ENCODE peak calls at places on chromosomes 5 and 9, in five cellular contexts. One of them, this sample, is unnamed.
A peak's percentile ranks its signal among the peaks of the same experiment; 100 is the strongest.

GRCh38 chr9:6106576-6107339 is 91.3 kb upstream of the RANBP6 start:
- DNase-seq in PC-3: peak; percentile 60
- DNase-seq in H1: peak; percentile 48
- DNase-seq in neuronal stem cell: peak; percentile 32
- DNase-seq in neural progenitor cell: peak; percentile 65
- DNase-seq in this sample: no peak

GRCh38 chr9:123997665-123998277 is 13.8 kb upstream of the LHX2 start:
- DNase-seq in neural progenitor cell: peak; percentile 64
- DNase-seq in PC-3: no peak
- DNase-seq in neuronal stem cell: no peak
- DNase-seq in H1: peak; percentile 62
- DNase-seq in this sample: no peak

GRCh38 chr5:127673401-127673800 is 24.5 kb downstream of the CTXN3 start:
- DNase-seq in H1: no peak
- DNase-seq in neuronal stem cell: no peak
- DNase-seq in neural progenitor cell: no peak
- DNase-seq in PC-3: peak; percentile 46
- DNase-seq in this sample: no peak

GRCh38 chr9:82903503-82903902 is 159.4 kb downstream of the RASEF start:
- DNase-seq in PC-3: peak; percentile 13
- DNase-seq in neuronal stem cell: no peak
- DNase-seq in neural progenitor cell: no peak
- DNase-seq in H1: no peak
- DNase-seq in this sample: no peak

GRCh38 chr5:32814620-32815019 is 103.5 kb downstream of the NPR3 start:
- DNase-seq in neural progenitor cell: no peak
- DNase-seq in neuronal stem cell: no peak
- DNase-seq in PC-3: peak; percentile 84
- DNase-seq in H1: no peak
- DNase-seq in this sample: no peak

GRCh38 chr5:120901199-120901598 is 437.1 kb downstream of the PRR16 start:
- DNase-seq in PC-3: peak; percentile 39
- DNase-seq in H1: no peak
- DNase-seq in neural progenitor cell: no peak
- DNase-seq in neuronal stem cell: no peak
- DNase-seq in this sample: no peak

GRCh38 chr5:90264930-90265857 is 144.4 kb downstream of the CETN3 start:
- DNase-seq in neuronal stem cell: peak; percentile 49
- DNase-seq in neural progenitor cell: peak; percentile 72
- DNase-seq in PC-3: peak; percentile 82
- DNase-seq in H1: peak; percentile 61
- DNase-seq in this sample: peak; percentile 2

GRCh38 chr5:116953251-116953934 is 378.8 kb upstream of the SEMA6A start:
- DNase-seq in neuronal stem cell: peak; percentile 57
- DNase-seq in H1: no peak
- DNase-seq in neural progenitor cell: peak; percentile 44
- DNase-seq in PC-3: no peak
- DNase-seq in this sample: no peak

GRCh38 chr5:157915638-157916037 is 56.7 kb upstream of the CLINT1 start:
- DNase-seq in neuronal stem cell: no peak
- DNase-seq in PC-3: peak; percentile 23
- DNase-seq in neural progenitor cell: no peak
- DNase-seq in H1: no peak
- DNase-seq in this sample: no peak

GRCh38 chr9:93108301-93109041 is 12.5 kb downstream of the CARD19 start:
- DNase-seq in PC-3: no peak
- DNase-seq in H1: no peak
- DNase-seq in neural progenitor cell: no peak
- DNase-seq in neuronal stem cell: no peak
- DNase-seq in this sample: peak; percentile 49

GRCh38 chr5:156438076-156438475 is 111.1 kb downstream of the SGCD start:
- DNase-seq in PC-3: no peak
- DNase-seq in H1: no peak
- DNase-seq in neural progenitor cell: no peak
- DNase-seq in neuronal stem cell: no peak
- DNase-seq in this sample: no peak

GRCh38 chr9:138071731-138072130 is 194.1 kb downstream of the CACNA1B start:
- DNase-seq in neuronal stem cell: no peak
- DNase-seq in neural progenitor cell: no peak
- DNase-seq in PC-3: no peak
- DNase-seq in H1: no peak
- DNase-seq in this sample: no peak

GRCh38 chr5:112742424-112742823 is 4.7 kb downstream of the APC start:
- DNase-seq in neural progenitor cell: no peak
- DNase-seq in neuronal stem cell: no peak
- DNase-seq in PC-3: peak; percentile 26
- DNase-seq in H1: no peak
- DNase-seq in this sample: no peak

GRCh38 chr5:154653764-154654483 is 101.3 kb upstream of the LARP1 start:
- DNase-seq in PC-3: no peak
- DNase-seq in neural progenitor cell: no peak
- DNase-seq in neuronal stem cell: no peak
- DNase-seq in H1: no peak
- DNase-seq in this sample: no peak

GRCh38 chr9:89505795-89506385 is 8.0 kb upstream of the SEMA4D start:
- DNase-seq in neural progenitor cell: peak; percentile 27
- DNase-seq in H1: no peak
- DNase-seq in neuronal stem cell: no peak
- DNase-seq in PC-3: no peak
- DNase-seq in this sample: no peak

GRCh38 chr9:132126837-132127236 is 35.0 kb upstream of the NTNG2 start:
- DNase-seq in neural progenitor cell: no peak
- DNase-seq in H1: no peak
- DNase-seq in PC-3: no peak
- DNase-seq in neuronal stem cell: no peak
- DNase-seq in this sample: no peak

GRCh38 chr9:120655005-120655622 is 59.2 kb downstream of the MEGF9 start:
- DNase-seq in H1: no peak
- DNase-seq in neural progenitor cell: no peak
- DNase-seq in PC-3: peak; percentile 64
- DNase-seq in neuronal stem cell: no peak
- DNase-seq in this sample: no peak

GRCh38 chr9:99180662-99181061 is 41.1 kb downstream of the ALG2 start:
- DNase-seq in neural progenitor cell: no peak
- DNase-seq in H1: no peak
- DNase-seq in neuronal stem cell: no peak
- DNase-seq in PC-3: no peak
- DNase-seq in this sample: no peak

GRCh38 chr5:167688331-167688730 is 603.1 kb upstream of the WWC1 start:
- DNase-seq in neuronal stem cell: no peak
- DNase-seq in PC-3: no peak
- DNase-seq in H1: no peak
- DNase-seq in neural progenitor cell: no peak
- DNase-seq in this sample: no peak

GRCh38 chr5:179668404-179668803 is 12.4 kb downstream of the CBY3 start:
- DNase-seq in H1: peak; percentile 85
- DNase-seq in PC-3: peak; percentile 5
- DNase-seq in neuronal stem cell: peak; percentile 50
- DNase-seq in neural progenitor cell: peak; percentile 87
- DNase-seq in this sample: peak; percentile 46

GRCh38 chr9:129695870-129696269 is 30.4 kb downstream of the PRRX2 start:
- DNase-seq in H1: no peak
- DNase-seq in neural progenitor cell: no peak
- DNase-seq in neuronal stem cell: no peak
- DNase-seq in PC-3: no peak
- DNase-seq in this sample: no peak

GRCh38 chr9:2050236-2050635 is 35.1 kb downstream of the SMARCA2 start:
- DNase-seq in PC-3: no peak
- DNase-seq in neural progenitor cell: no peak
- DNase-seq in H1: no peak
- DNase-seq in neuronal stem cell: no peak
- DNase-seq in this sample: no peak

GRCh38 chr9:126650404-126650804 is 36.7 kb downstream of the LMX1B start:
- DNase-seq in neuronal stem cell: no peak
- DNase-seq in H1: no peak
- DNase-seq in neural progenitor cell: no peak
- DNase-seq in PC-3: no peak
- DNase-seq in this sample: no peak

GRCh38 chr9:83432104-83432627 is 106.0 kb downstream of the FRMD3 start:
- DNase-seq in H1: peak; percentile 48
- DNase-seq in PC-3: peak; percentile 95
- DNase-seq in neural progenitor cell: peak; percentile 61
- DNase-seq in neuronal stem cell: peak; percentile 18
- DNase-seq in this sample: no peak

GRCh38 chr5:77249475-77249874 is 39.0 kb downstream of the PDE8B start:
- DNase-seq in neural progenitor cell: no peak
- DNase-seq in PC-3: no peak
- DNase-seq in neuronal stem cell: no peak
- DNase-seq in H1: no peak
- DNase-seq in this sample: no peak

GRCh38 chr9:38037981-38038306 is 31.1 kb downstream of the SHB start:
- DNase-seq in neural progenitor cell: no peak
- DNase-seq in PC-3: no peak
- DNase-seq in neuronal stem cell: no peak
- DNase-seq in H1: no peak
- DNase-seq in this sample: no peak
- H3K4me1 ChIP-seq in neural progenitor cell: peaks cover 8% of the 10 kb centered on the region
- H3K4me1 ChIP-seq in PC-3: peaks cover 69% of the 10 kb centered on the region
- H3K4me1 ChIP-seq in neuronal stem cell: peaks cover 11% of the 10 kb centered on the region
- H3K4me1 ChIP-seq in H1: peaks cover 17% of the 10 kb centered on the region
- H3K4me1 ChIP-seq in this sample: no peaks in the 10 kb centered on the region

GRCh38 chr5:109412981-109413402 is 3.2 kb upstream of the PJA2 start:
- DNase-seq in PC-3: no peak
- DNase-seq in H1: no peak
- DNase-seq in neural progenitor cell: peak; percentile 47
- DNase-seq in neuronal stem cell: no peak
- DNase-seq in this sample: no peak
- H3K27ac ChIP-seq in PC-3: no peak overlapping the region
- H3K27ac ChIP-seq in H1: peak overlapping the region; percentile 43
- H3K27ac ChIP-seq in neural progenitor cell: peak overlapping the region; percentile 94
- H3K27ac ChIP-seq in neuronal stem cell: peak overlapping the region; percentile 70
- H3K27ac ChIP-seq in this sample: no peak overlapping the region

DNA sequence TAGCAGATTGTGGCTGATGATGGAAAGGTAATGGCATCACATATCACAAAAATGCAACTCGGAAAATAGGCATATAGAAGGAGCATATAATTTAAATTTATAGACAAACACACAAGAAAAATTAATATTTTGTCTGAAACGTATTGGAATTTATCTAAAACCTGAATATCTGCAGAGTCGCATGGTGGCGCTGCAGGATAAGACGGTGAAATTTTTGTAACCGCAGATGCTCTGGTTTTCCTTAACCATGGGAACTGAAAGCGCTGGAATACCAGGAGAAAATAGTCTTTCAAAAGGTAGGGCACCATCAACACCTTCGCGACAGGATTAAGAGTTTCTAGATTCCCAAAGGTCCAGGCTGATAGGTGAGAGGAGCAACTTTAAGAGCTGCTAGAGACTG is 11.0 kb downstream of the PCDHB14 start:
- DNase-seq in neural progenitor cell: no peak
- DNase-seq in PC-3: no peak
- DNase-seq in neuronal stem cell: no peak
- DNase-seq in H1: no peak
- DNase-seq in this sample: no peak
- H3K9me3 ChIP-seq in neural progenitor cell: peaks cover 16% of the 10 kb centered on the region
- H3K9me3 ChIP-seq in PC-3: no peaks in the 10 kb centered on the region
- H3K9me3 ChIP-seq in neuronal stem cell: peaks cover 7% of the 10 kb centered on the region
- H3K9me3 ChIP-seq in H1: peaks cover 18% of the 10 kb centered on the region
- H3K9me3 ChIP-seq in this sample: peaks cover 9% of the 10 kb centered on the region

DNA sequence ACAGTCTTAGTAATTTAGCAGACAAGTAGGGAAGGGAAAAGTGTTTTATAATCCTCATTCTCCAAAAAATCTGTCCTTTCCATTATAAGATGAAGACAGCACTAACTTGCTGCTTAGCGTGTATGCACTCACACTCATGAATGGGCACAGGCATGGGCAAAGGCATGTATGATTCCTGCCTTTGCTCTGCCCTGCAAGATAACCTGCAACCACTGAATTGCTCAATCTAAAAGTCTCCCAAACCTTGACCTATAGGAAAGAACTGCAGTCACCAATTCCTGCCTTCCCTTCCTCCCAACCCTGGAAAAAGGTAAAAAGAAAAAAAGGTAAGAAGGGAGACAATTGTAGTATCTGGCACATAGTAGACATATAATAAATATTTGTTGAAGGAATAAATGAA is 40.8 kb downstream of the ELL2 start:
- DNase-seq in PC-3: no peak
- DNase-seq in neural progenitor cell: no peak
- DNase-seq in H1: no peak
- DNase-seq in neuronal stem cell: no peak
- DNase-seq in this sample: no peak
- H3K4me1 ChIP-seq in PC-3: no peaks in the 10 kb centered on the region
- H3K4me1 ChIP-seq in neural progenitor cell: peaks cover 29% of the 10 kb centered on the region
- H3K4me1 ChIP-seq in H1: peaks cover 3% of the 10 kb centered on the region
- H3K4me1 ChIP-seq in neuronal stem cell: peaks cover 9% of the 10 kb centered on the region
- H3K4me1 ChIP-seq in this sample: no peaks in the 10 kb centered on the region

GRCh38 chr9:69758001-69758730 is 1.6 kb downstream of the PTAR1 start:
- DNase-seq in neuronal stem cell: no peak
- DNase-seq in neural progenitor cell: no peak
- DNase-seq in PC-3: no peak
- DNase-seq in H1: no peak
- DNase-seq in this sample: no peak
- H3K27ac ChIP-seq in neuronal stem cell: no peak overlapping the region
- H3K27ac ChIP-seq in neural progenitor cell: no peak overlapping the region
- H3K27ac ChIP-seq in PC-3: no peak overlapping the region
- H3K27ac ChIP-seq in H1: no peak overlapping the region
- H3K27ac ChIP-seq in this sample: no peak overlapping the region

GRCh38 chr5:83764101-83764500 is 43.4 kb upstream of the HAPLN1 start:
- DNase-seq in neural progenitor cell: no peak
- DNase-seq in neuronal stem cell: no peak
- DNase-seq in H1: no peak
- DNase-seq in PC-3: no peak
- DNase-seq in this sample: no peak
- H3K9me3 ChIP-seq in neural progenitor cell: peaks cover 16% of the 10 kb centered on the region
- H3K9me3 ChIP-seq in neuronal stem cell: peaks cover 6% of the 10 kb centered on the region
- H3K9me3 ChIP-seq in H1: peaks cover 33% of the 10 kb centered on the region
- H3K9me3 ChIP-seq in PC-3: peaks cover 27% of the 10 kb centered on the region
- H3K9me3 ChIP-seq in this sample: no peaks in the 10 kb centered on the region

GRCh38 chr9:37025381-37026084 is 8.5 kb downstream of the PAX5 start:
- DNase-seq in H1: no peak
- DNase-seq in neural progenitor cell: peak; percentile 57
- DNase-seq in neuronal stem cell: no peak
- DNase-seq in PC-3: no peak
- DNase-seq in this sample: no peak
- H3K4me1 ChIP-seq in H1: no peaks in the 10 kb centered on the region
- H3K4me1 ChIP-seq in neural progenitor cell: peaks cover 39% of the 10 kb centered on the region
- H3K4me1 ChIP-seq in neuronal stem cell: peaks cover 10% of the 10 kb centered on the region
- H3K4me1 ChIP-seq in PC-3: no peaks in the 10 kb centered on the region
- H3K4me1 ChIP-seq in this sample: peaks cover 51% of the 10 kb centered on the region

DNA sequence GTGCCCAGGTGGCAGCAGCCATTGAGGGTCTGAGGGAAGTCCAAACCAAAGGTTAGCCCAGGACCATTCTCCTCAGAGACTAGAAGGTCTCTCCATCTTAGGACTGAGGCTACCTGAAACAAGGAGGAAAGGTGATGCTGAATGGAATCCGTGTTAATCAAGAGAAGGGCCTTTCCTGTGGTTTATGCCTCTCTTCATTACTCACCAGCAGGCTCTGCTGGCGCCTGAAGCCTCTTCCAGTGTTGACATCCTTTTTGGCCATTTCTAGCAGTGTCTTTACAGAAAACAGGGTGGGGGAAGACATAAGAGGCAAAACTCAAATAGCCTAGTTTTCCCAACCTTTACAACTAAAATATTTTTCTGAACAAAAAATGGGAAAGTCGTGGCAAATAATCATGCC is 98.1 kb downstream of the ENC1 start:
- DNase-seq in neural progenitor cell: no peak
- DNase-seq in H1: no peak
- DNase-seq in neuronal stem cell: no peak
- DNase-seq in PC-3: peak; percentile 75
- DNase-seq in this sample: no peak
- H3K27ac ChIP-seq in neural progenitor cell: no peak overlapping the region
- H3K27ac ChIP-seq in H1: no peak overlapping the region
- H3K27ac ChIP-seq in neuronal stem cell: no peak overlapping the region
- H3K27ac ChIP-seq in PC-3: peak overlapping the region; percentile 94
- H3K27ac ChIP-seq in this sample: no peak overlapping the region